ENCODE peak calls at places on chromosome 11, in four cellular contexts. G is stomach; C is renal cortical epithelial cell; B is stimulated activated CD8-positive, alpha-beta memory T cell treated with anti-CD3 and anti-CD28 coated beads, Interleukin-12 subunit alpha, Interleukin-12 subunit beta, amount 100 ng/mL, for 1 hour. I is an unnamed sample.

GRCh38 chr11:132358573-132358953 is 988.1 kb downstream of the NTM start:
- DNase-seq in G (no peak), C (no peak), B (no peak), I (no peak)

GRCh38 chr11:119316017-119316728 is 757 bp downstream of the MCAM start:
- DNase-seq in G (no peak), C (peak; percentile 19), B (no peak), I (peak; percentile 37)

GRCh38 chr11:35347921-35348331 is 71.4 kb downstream of the SLC1A2 start:
- DNase-seq in G (no peak), C (no peak), B (no peak), I (no peak)

GRCh38 chr11:129750343-129751292 is 65.0 kb upstream of the TMEM45B start:
- DNase-seq in G (peak; percentile 84), C (peak; percentile 37), B (peak; percentile 63), I (peak; percentile 67)

GRCh38 chr11:114125959-114126358 is 66.4 kb downstream of the ZBTB16 start:
- DNase-seq in G (no peak), C (no peak), B (no peak), I (no peak)

GRCh38 chr11:74871037-74871436 is 77.9 kb downstream of the XRRA1 start:
- DNase-seq in G (no peak), C (no peak), B (no peak), I (no peak)

GRCh38 chr11:9711454-9712307 is 47.8 kb downstream of the SWAP70 start:
- DNase-seq in G (no peak), C (no peak), B (no peak), I (no peak)

GRCh38 chr11:61505640-61506155 is 2.9 kb upstream of the LRRC10B start:
- DNase-seq in G (no peak), C (peak; percentile 84), B (no peak), I (no peak)

GRCh38 chr11:117583063-117583801 is 213.8 kb downstream of the DSCAML1 start:
- DNase-seq in G (no peak), C (peak; percentile 79), B (no peak), I (peak; percentile 17)

GRCh38 chr11:64868904-64869570 is 9.4 kb downstream of the EHD1 start:
- DNase-seq in G (no peak), C (peak; percentile 73), B (no peak), I (no peak)

GRCh38 chr11:824292-824880 is 3.3 kb upstream of the CRACR2B start:
- DNase-seq in G (peak; percentile 78), C (no peak), B (no peak), I (no peak)

GRCh38 chr11:4626207-4627105 is 10.8 kb upstream of the OR51D1 start:
- DNase-seq in G (peak; percentile 64), C (peak; percentile 65), B (no peak), I (no peak)

GRCh38 chr11:134557571-134558257 is 145.7 kb upstream of the B3GAT1 start:
- DNase-seq in G (no peak), C (no peak), B (no peak), I (no peak)

GRCh38 chr11:128174465-128175101 is 412.8 kb downstream of the ETS1 start:
- DNase-seq in G (no peak), C (peak; percentile 26), B (no peak), I (no peak)

GRCh38 chr11:62394825-62395538 is 23.9 kb upstream of the SCGB1A1 start:
- DNase-seq in G (peak; percentile 57), C (peak; percentile 74), B (peak; percentile 36), I (peak; percentile 77)

GRCh38 chr11:68083517-68083916 is 37.7 kb downstream of the CHKA start:
- DNase-seq in G (no peak), C (no peak), B (no peak), I (no peak)

GRCh38 chr11:19394525-19395016 is 153.8 kb upstream of the E2F8 start:
- DNase-seq in G (no peak), C (no peak), B (no peak), I (no peak)

GRCh38 chr11:103661991-103662390 is 374.4 kb upstream of the DDI1 start:
- DNase-seq in G (no peak), C (no peak), B (no peak), I (no peak)

GRCh38 chr11:119854521-119854920 is 125.5 kb upstream of the NECTIN1 start:
- DNase-seq in G (peak; percentile 42), C (no peak), B (no peak), I (no peak)

GRCh38 chr11:125224391-125225015 is 60.0 kb downstream of the PKNOX2 start:
- DNase-seq in G (peak; percentile 40), C (no peak), B (no peak), I (no peak)

GRCh38 chr11:117815262-117815803 is 9.2 kb downstream of the FXYD2 start:
- DNase-seq in G (no peak), C (no peak), B (peak; percentile 55), I (peak; percentile 93)

I was measured in B cell.